ENCODE peak calls at places on chromosomes 2 and 18, in four cellular contexts. F is fibroblast of lung, Z is AG04450, C is NCI-H2107. P is an unnamed sample.
A peak's percentile ranks its signal among the peaks of the same experiment; 100 is the strongest.

GRCh38 chr18:74069178-74070050 is 78.2 kb downstream of the FBXO15 start:
- DNase-seq in F (no peak), Z (no peak), C (no peak), P (no peak)

GRCh38 chr2:129877795-129878775 is 101.4 kb upstream of the RAB6C start:
- DNase-seq in F (peak; percentile 57), Z (no peak), C (no peak), P (no peak)

GRCh38 chr2:109435066-109435690 is 178.6 kb downstream of the SEPTIN10 start:
- DNase-seq in F (no peak), Z (no peak), C (no peak), P (no peak)

GRCh38 chr2:207767461-207768167 is 2.1 kb downstream of the FZD5 start:
- DNase-seq in F (peak; percentile 33), Z (no peak), C (no peak), P (peak; percentile 28)

GRCh38 chr18:56270851-56271250 is 367.5 kb downstream of the TXNL1 start:
- DNase-seq in F (no peak), Z (no peak), C (no peak), P (no peak)

GRCh38 chr2:70928366-70928765 is 7.3 kb upstream of the ATP6V1B1 start:
- DNase-seq in F (no peak), Z (no peak), C (no peak), P (no peak)

GRCh38 chr2:25825238-25825637 is 53.0 kb downstream of the ASXL2 start:
- DNase-seq in F (no peak), Z (no peak), C (no peak), P (no peak)

GRCh38 chr2:30003128-30003527 is 81.7 kb upstream of the ALK start:
- DNase-seq in F (no peak), Z (no peak), C (no peak), P (no peak)

GRCh38 chr18:8765692-8766463 is 60.5 kb downstream of the MTCL1 start:
- DNase-seq in F (peak; percentile 47), Z (no peak), C (no peak), P (no peak)

GRCh38 chr18:39627936-39628335 is 2062.3 kb upstream of the CELF4 start:
- DNase-seq in F (no peak), Z (peak; percentile 55), C (no peak), P (no peak)

GRCh38 chr2:65228249-65228750 is 669 bp downstream of the ACTR2 start:
- DNase-seq in F (peak; percentile 51), Z (no peak), C (no peak), P (no peak)

GRCh38 chr2:55103039-55103438 is 52.8 kb upstream of the RTN4 start:
- DNase-seq in F (no peak), Z (no peak), C (no peak), P (no peak)

GRCh38 chr2:102422910-102423309 is at the start of gene IL18RAP:
- DNase-seq in F (no peak), Z (no peak), C (no peak), P (no peak)

GRCh38 chr2:111106720-111107119 is 14.0 kb upstream of the BCL2L11 start:
- DNase-seq in F (no peak), Z (no peak), C (no peak), P (no peak)

GRCh38 chr18:46761054-46761769 is 4.4 kb upstream of the ST8SIA5 start:
- DNase-seq in F (no peak), Z (no peak), C (no peak), P (peak; percentile 90)

GRCh38 chr2:120780402-120780801 is 44.7 kb downstream of the GLI2 start:
- DNase-seq in F (peak; percentile 35), Z (no peak), C (no peak), P (no peak)

GRCh38 chr2:20868377-20868776 is 45.5 kb upstream of the LDAH start:
- DNase-seq in F (no peak), Z (no peak), C (no peak), P (no peak)

GRCh38 chr2:103448416-103448815 is 686.6 kb downstream of the TMEM182 start:
- DNase-seq in F (no peak), Z (no peak), C (no peak), P (peak; percentile 29)

GRCh38 chr2:47295133-47295980 is 107.6 kb upstream of the MSH2 start:
- DNase-seq in F (peak; percentile 60), Z (no peak), C (no peak), P (no peak)

GRCh38 chr2:166449439-166449838 is 44.6 kb downstream of the SCN7A start:
- DNase-seq in F (no peak), Z (no peak), C (no peak), P (no peak)

GRCh38 chr2:36485521-36485920 is 112.4 kb downstream of the FEZ2 start:
- DNase-seq in F (peak; percentile 89), Z (peak; percentile 73), C (no peak), P (no peak)

GRCh38 chr2:7672685-7673071 is 755.5 kb downstream of the RNF144A start:
- DNase-seq in F (no peak), Z (no peak), C (no peak), P (no peak)

GRCh38 chr18:45133246-45133645 is 452.6 kb downstream of the SETBP1 start:
- DNase-seq in F (no peak), Z (no peak), C (no peak), P (no peak)

GRCh38 chr18:48918156-48918555 is 32.6 kb downstream of the SMAD7 start:
- DNase-seq in F (no peak), Z (no peak), C (no peak), P (no peak)

GRCh38 chr2:198763793-198764192 is 693.9 kb downstream of the SATB2 start:
- DNase-seq in F (peak; percentile 28), Z (no peak), C (no peak), P (no peak)

GRCh38 chr2:23495661-23496114 is 110.7 kb downstream of the KLHL29 start:
- DNase-seq in F (no peak), Z (no peak), C (no peak), P (no peak)

GRCh38 chr2:144325086-144325485 is 194.8 kb downstream of the ZEB2 start:
- DNase-seq in F (peak; percentile 80), Z (no peak), C (no peak), P (no peak)

GRCh38 chr2:30147715-30148611 is 1.2 kb downstream of the YPEL5 start:
- DNase-seq in F (peak; percentile 56), Z (no peak), C (peak; percentile 4), P (peak; percentile 15)

GRCh38 chr2:48414980-48415764 is 114.8 kb upstream of the STON1 start:
- DNase-seq in F (peak; percentile 60), Z (peak; percentile 1), C (no peak), P (peak; percentile 71)

GRCh38 chr2:213216461-213216860 is 65.0 kb upstream of the IKZF2 start:
- DNase-seq in F (peak; percentile 66), Z (no peak), C (no peak), P (no peak)

GRCh38 chr2:71465356-71465755 is 12.0 kb downstream of the DYSF start:
- DNase-seq in F (no peak), Z (no peak), C (no peak), P (no peak)

P was measured in NCI-H1092.